ENCODE peak calls at places on chromosomes 1 and 21, in ten cellular contexts. One of them, this sample, is unnamed.

GRCh38 chr1:89918794-89919155 is 76.1 kb upstream of the ZNF326 start:
- DNase-seq in NCI-H226: peak
- DNase-seq in IMR-90: no peak
- DNase-seq in AG08395: no peak
- DNase-seq in lung microvascular endothelial cell: no peak
- DNase-seq in aorta: no peak
- DNase-seq in ELR: no peak
- DNase-seq in C1 segment of cervical spinal cord: no peak
- DNase-seq in activated naive CD8-positive, alpha-beta T cell treated with anti-CD3 and anti-CD28 coated beads for 36 hours: no peak
- DNase-seq in cardiac fibroblast: no peak
- DNase-seq in this sample: no peak

GRCh38 chr1:79848316-79848715 is 841.8 kb upstream of the ADGRL4 start:
- DNase-seq in NCI-H226: no peak
- DNase-seq in IMR-90: peak
- DNase-seq in AG08395: no peak
- DNase-seq in lung microvascular endothelial cell: no peak
- DNase-seq in aorta: no peak
- DNase-seq in ELR: no peak
- DNase-seq in C1 segment of cervical spinal cord: no peak
- DNase-seq in activated naive CD8-positive, alpha-beta T cell treated with anti-CD3 and anti-CD28 coated beads for 36 hours: no peak
- DNase-seq in cardiac fibroblast: no peak
- DNase-seq in this sample: no peak

GRCh38 chr1:11738096-11738495 is 2.2 kb downstream of the AGTRAP start:
- DNase-seq in NCI-H226: no peak
- DNase-seq in IMR-90: no peak
- DNase-seq in AG08395: no peak
- DNase-seq in lung microvascular endothelial cell: no peak
- DNase-seq in aorta: no peak
- DNase-seq in ELR: no peak
- DNase-seq in C1 segment of cervical spinal cord: no peak
- DNase-seq in activated naive CD8-positive, alpha-beta T cell treated with anti-CD3 and anti-CD28 coated beads for 36 hours: no peak
- DNase-seq in cardiac fibroblast: no peak
- DNase-seq in this sample: no peak

GRCh38 chr1:42282024-42282579 is 52.9 kb downstream of the FOXJ3 start:
- DNase-seq in NCI-H226: peak
- DNase-seq in IMR-90: peak
- DNase-seq in AG08395: peak
- DNase-seq in lung microvascular endothelial cell: no peak
- DNase-seq in aorta: no peak
- DNase-seq in ELR: peak
- DNase-seq in C1 segment of cervical spinal cord: no peak
- DNase-seq in activated naive CD8-positive, alpha-beta T cell treated with anti-CD3 and anti-CD28 coated beads for 36 hours: no peak
- DNase-seq in cardiac fibroblast: peak
- DNase-seq in this sample: no peak

GRCh38 chr1:105886309-105886708 is 1170.2 kb upstream of the PRMT6 start:
- DNase-seq in NCI-H226: no peak
- DNase-seq in IMR-90: no peak
- DNase-seq in AG08395: no peak
- DNase-seq in lung microvascular endothelial cell: no peak
- DNase-seq in aorta: no peak
- DNase-seq in ELR: peak
- DNase-seq in C1 segment of cervical spinal cord: no peak
- DNase-seq in activated naive CD8-positive, alpha-beta T cell treated with anti-CD3 and anti-CD28 coated beads for 36 hours: no peak
- DNase-seq in cardiac fibroblast: no peak
- DNase-seq in this sample: no peak

GRCh38 chr1:177615251-177615650 is 354.6 kb downstream of the SEC16B start:
- DNase-seq in NCI-H226: no peak
- DNase-seq in IMR-90: no peak
- DNase-seq in AG08395: no peak
- DNase-seq in lung microvascular endothelial cell: no peak
- DNase-seq in aorta: no peak
- DNase-seq in ELR: no peak
- DNase-seq in C1 segment of cervical spinal cord: no peak
- DNase-seq in activated naive CD8-positive, alpha-beta T cell treated with anti-CD3 and anti-CD28 coated beads for 36 hours: no peak
- DNase-seq in cardiac fibroblast: peak
- DNase-seq in this sample: no peak

GRCh38 chr1:211420389-211420788 is 71.6 kb downstream of the RD3 start:
- DNase-seq in NCI-H226: no peak
- DNase-seq in IMR-90: peak
- DNase-seq in AG08395: peak
- DNase-seq in lung microvascular endothelial cell: no peak
- DNase-seq in aorta: no peak
- DNase-seq in ELR: peak
- DNase-seq in C1 segment of cervical spinal cord: no peak
- DNase-seq in activated naive CD8-positive, alpha-beta T cell treated with anti-CD3 and anti-CD28 coated beads for 36 hours: peak
- DNase-seq in cardiac fibroblast: peak
- DNase-seq in this sample: no peak

GRCh38 chr1:12157366-12158231 is 9.2 kb upstream of the TNFRSF1B start:
- DNase-seq in NCI-H226: no peak
- DNase-seq in IMR-90: no peak
- DNase-seq in AG08395: no peak
- DNase-seq in lung microvascular endothelial cell: no peak
- DNase-seq in aorta: no peak
- DNase-seq in ELR: peak
- DNase-seq in C1 segment of cervical spinal cord: no peak
- DNase-seq in activated naive CD8-positive, alpha-beta T cell treated with anti-CD3 and anti-CD28 coated beads for 36 hours: peak
- DNase-seq in cardiac fibroblast: no peak
- DNase-seq in this sample: no peak

GRCh38 chr1:223135176-223135575 is 7.9 kb downstream of the TLR5 start:
- DNase-seq in NCI-H226: peak
- DNase-seq in IMR-90: peak
- DNase-seq in AG08395: peak
- DNase-seq in lung microvascular endothelial cell: no peak
- DNase-seq in aorta: peak
- DNase-seq in ELR: peak
- DNase-seq in C1 segment of cervical spinal cord: no peak
- DNase-seq in activated naive CD8-positive, alpha-beta T cell treated with anti-CD3 and anti-CD28 coated beads for 36 hours: no peak
- DNase-seq in cardiac fibroblast: peak
- DNase-seq in this sample: no peak

GRCh38 chr1:99469641-99470040 is 176.3 kb upstream of the PALMD start:
- DNase-seq in NCI-H226: no peak
- DNase-seq in IMR-90: peak
- DNase-seq in AG08395: peak
- DNase-seq in lung microvascular endothelial cell: no peak
- DNase-seq in aorta: no peak
- DNase-seq in ELR: no peak
- DNase-seq in C1 segment of cervical spinal cord: no peak
- DNase-seq in activated naive CD8-positive, alpha-beta T cell treated with anti-CD3 and anti-CD28 coated beads for 36 hours: no peak
- DNase-seq in cardiac fibroblast: no peak
- DNase-seq in this sample: no peak

GRCh38 chr1:236113324-236114032 is 28.9 kb upstream of the GPR137B start:
- DNase-seq in NCI-H226: no peak
- DNase-seq in IMR-90: no peak
- DNase-seq in AG08395: no peak
- DNase-seq in lung microvascular endothelial cell: no peak
- DNase-seq in aorta: no peak
- DNase-seq in ELR: no peak
- DNase-seq in C1 segment of cervical spinal cord: no peak
- DNase-seq in activated naive CD8-positive, alpha-beta T cell treated with anti-CD3 and anti-CD28 coated beads for 36 hours: no peak
- DNase-seq in cardiac fibroblast: no peak
- DNase-seq in this sample: no peak

GRCh38 chr1:88774151-88774556 is 90.1 kb downstream of the PKN2 start:
- DNase-seq in NCI-H226: peak
- DNase-seq in IMR-90: no peak
- DNase-seq in AG08395: no peak
- DNase-seq in lung microvascular endothelial cell: no peak
- DNase-seq in aorta: no peak
- DNase-seq in ELR: peak
- DNase-seq in C1 segment of cervical spinal cord: no peak
- DNase-seq in activated naive CD8-positive, alpha-beta T cell treated with anti-CD3 and anti-CD28 coated beads for 36 hours: peak
- DNase-seq in cardiac fibroblast: no peak
- DNase-seq in this sample: no peak

GRCh38 chr1:99677416-99677815 is 31.5 kb downstream of the PALMD start:
- DNase-seq in NCI-H226: peak
- DNase-seq in IMR-90: no peak
- DNase-seq in AG08395: no peak
- DNase-seq in lung microvascular endothelial cell: no peak
- DNase-seq in aorta: no peak
- DNase-seq in ELR: peak
- DNase-seq in C1 segment of cervical spinal cord: no peak
- DNase-seq in activated naive CD8-positive, alpha-beta T cell treated with anti-CD3 and anti-CD28 coated beads for 36 hours: no peak
- DNase-seq in cardiac fibroblast: no peak
- DNase-seq in this sample: no peak

GRCh38 chr1:205584732-205585131 is 47.1 kb downstream of the ELK4 start:
- DNase-seq in NCI-H226: no peak
- DNase-seq in IMR-90: no peak
- DNase-seq in AG08395: no peak
- DNase-seq in lung microvascular endothelial cell: no peak
- DNase-seq in aorta: peak
- DNase-seq in ELR: no peak
- DNase-seq in C1 segment of cervical spinal cord: no peak
- DNase-seq in activated naive CD8-positive, alpha-beta T cell treated with anti-CD3 and anti-CD28 coated beads for 36 hours: no peak
- DNase-seq in cardiac fibroblast: no peak
- DNase-seq in this sample: no peak

GRCh38 chr1:53619811-53620619 is 118.9 kb downstream of the GLIS1 start:
- DNase-seq in NCI-H226: no peak
- DNase-seq in IMR-90: peak
- DNase-seq in AG08395: no peak
- DNase-seq in lung microvascular endothelial cell: no peak
- DNase-seq in aorta: peak
- DNase-seq in ELR: peak
- DNase-seq in C1 segment of cervical spinal cord: no peak
- DNase-seq in activated naive CD8-positive, alpha-beta T cell treated with anti-CD3 and anti-CD28 coated beads for 36 hours: no peak
- DNase-seq in cardiac fibroblast: peak
- DNase-seq in this sample: no peak

GRCh38 chr1:117147341-117147831 is 25.8 kb upstream of the TRIM45 start:
- DNase-seq in NCI-H226: no peak
- DNase-seq in IMR-90: no peak
- DNase-seq in AG08395: no peak
- DNase-seq in lung microvascular endothelial cell: no peak
- DNase-seq in aorta: no peak
- DNase-seq in ELR: peak
- DNase-seq in C1 segment of cervical spinal cord: no peak
- DNase-seq in activated naive CD8-positive, alpha-beta T cell treated with anti-CD3 and anti-CD28 coated beads for 36 hours: no peak
- DNase-seq in cardiac fibroblast: no peak
- DNase-seq in this sample: no peak

GRCh38 chr1:33096358-33097005 is 15.5 kb downstream of the AZIN2 start:
- DNase-seq in NCI-H226: no peak
- DNase-seq in IMR-90: peak
- DNase-seq in AG08395: no peak
- DNase-seq in lung microvascular endothelial cell: no peak
- DNase-seq in aorta: no peak
- DNase-seq in ELR: no peak
- DNase-seq in C1 segment of cervical spinal cord: no peak
- DNase-seq in activated naive CD8-positive, alpha-beta T cell treated with anti-CD3 and anti-CD28 coated beads for 36 hours: no peak
- DNase-seq in cardiac fibroblast: peak
- DNase-seq in this sample: no peak

GRCh38 chr21:14453964-14454641 is 71.2 kb upstream of the HSPA13 start:
- DNase-seq in NCI-H226: no peak
- DNase-seq in IMR-90: no peak
- DNase-seq in AG08395: no peak
- DNase-seq in lung microvascular endothelial cell: no peak
- DNase-seq in aorta: no peak
- DNase-seq in ELR: no peak
- DNase-seq in C1 segment of cervical spinal cord: no peak
- DNase-seq in activated naive CD8-positive, alpha-beta T cell treated with anti-CD3 and anti-CD28 coated beads for 36 hours: no peak
- DNase-seq in cardiac fibroblast: no peak
- DNase-seq in this sample: no peak

GRCh38 chr1:211267204-211267857 is 8.2 kb downstream of the RCOR3 start:
- DNase-seq in NCI-H226: no peak
- DNase-seq in IMR-90: no peak
- DNase-seq in AG08395: no peak
- DNase-seq in lung microvascular endothelial cell: no peak
- DNase-seq in aorta: no peak
- DNase-seq in ELR: no peak
- DNase-seq in C1 segment of cervical spinal cord: no peak
- DNase-seq in activated naive CD8-positive, alpha-beta T cell treated with anti-CD3 and anti-CD28 coated beads for 36 hours: no peak
- DNase-seq in cardiac fibroblast: no peak
- DNase-seq in this sample: no peak

GRCh38 chr1:172719694-172720138 is 60.8 kb downstream of the FASLG start:
- DNase-seq in NCI-H226: no peak
- DNase-seq in IMR-90: peak
- DNase-seq in AG08395: peak
- DNase-seq in lung microvascular endothelial cell: peak
- DNase-seq in aorta: no peak
- DNase-seq in ELR: peak
- DNase-seq in C1 segment of cervical spinal cord: no peak
- DNase-seq in activated naive CD8-positive, alpha-beta T cell treated with anti-CD3 and anti-CD28 coated beads for 36 hours: no peak
- DNase-seq in cardiac fibroblast: peak
- DNase-seq in this sample: no peak

GRCh38 chr1:154859786-154860153 is 10.3 kb downstream of the KCNN3 start:
- DNase-seq in NCI-H226: no peak
- DNase-seq in IMR-90: no peak
- DNase-seq in AG08395: no peak
- DNase-seq in lung microvascular endothelial cell: no peak
- DNase-seq in aorta: no peak
- DNase-seq in ELR: no peak
- DNase-seq in C1 segment of cervical spinal cord: no peak
- DNase-seq in activated naive CD8-positive, alpha-beta T cell treated with anti-CD3 and anti-CD28 coated beads for 36 hours: no peak
- DNase-seq in cardiac fibroblast: no peak
- DNase-seq in this sample: no peak

GRCh38 chr21:14306143-14306907 is 76.6 kb downstream of the HSPA13 start:
- DNase-seq in NCI-H226: no peak
- DNase-seq in IMR-90: peak
- DNase-seq in AG08395: no peak
- DNase-seq in lung microvascular endothelial cell: peak
- DNase-seq in aorta: no peak
- DNase-seq in ELR: peak
- DNase-seq in C1 segment of cervical spinal cord: no peak
- DNase-seq in activated naive CD8-positive, alpha-beta T cell treated with anti-CD3 and anti-CD28 coated beads for 36 hours: no peak
- DNase-seq in cardiac fibroblast: peak
- DNase-seq in this sample: no peak

GRCh38 chr1:185646202-185646683 is 87.9 kb upstream of the HMCN1 start:
- DNase-seq in NCI-H226: peak
- DNase-seq in IMR-90: peak
- DNase-seq in AG08395: peak
- DNase-seq in lung microvascular endothelial cell: peak
- DNase-seq in aorta: no peak
- DNase-seq in ELR: peak
- DNase-seq in C1 segment of cervical spinal cord: no peak
- DNase-seq in activated naive CD8-positive, alpha-beta T cell treated with anti-CD3 and anti-CD28 coated beads for 36 hours: no peak
- DNase-seq in cardiac fibroblast: peak
- DNase-seq in this sample: no peak

GRCh38 chr1:23593556-23594148 is 34.4 kb upstream of the ID3 start:
- DNase-seq in NCI-H226: peak
- DNase-seq in IMR-90: peak
- DNase-seq in AG08395: no peak
- DNase-seq in lung microvascular endothelial cell: peak
- DNase-seq in aorta: no peak
- DNase-seq in ELR: peak
- DNase-seq in C1 segment of cervical spinal cord: no peak
- DNase-seq in activated naive CD8-positive, alpha-beta T cell treated with anti-CD3 and anti-CD28 coated beads for 36 hours: no peak
- DNase-seq in cardiac fibroblast: peak
- DNase-seq in this sample: no peak

GRCh38 chr1:205633421-205633976 is 1.7 kb upstream of the ELK4 start:
- DNase-seq in NCI-H226: no peak
- DNase-seq in IMR-90: peak
- DNase-seq in AG08395: no peak
- DNase-seq in lung microvascular endothelial cell: peak
- DNase-seq in aorta: no peak
- DNase-seq in ELR: peak
- DNase-seq in C1 segment of cervical spinal cord: no peak
- DNase-seq in activated naive CD8-positive, alpha-beta T cell treated with anti-CD3 and anti-CD28 coated beads for 36 hours: no peak
- DNase-seq in cardiac fibroblast: peak
- DNase-seq in this sample: no peak

GRCh38 chr1:97599447-97599846 is 321.4 kb downstream of the DPYD start:
- DNase-seq in NCI-H226: no peak
- DNase-seq in IMR-90: peak
- DNase-seq in AG08395: no peak
- DNase-seq in lung microvascular endothelial cell: no peak
- DNase-seq in aorta: no peak
- DNase-seq in ELR: no peak
- DNase-seq in C1 segment of cervical spinal cord: no peak
- DNase-seq in activated naive CD8-positive, alpha-beta T cell treated with anti-CD3 and anti-CD28 coated beads for 36 hours: no peak
- DNase-seq in cardiac fibroblast: peak
- DNase-seq in this sample: no peak

GRCh38 chr1:64483711-64484454 is 14.0 kb downstream of the CACHD1 start:
- DNase-seq in NCI-H226: no peak
- DNase-seq in IMR-90: no peak
- DNase-seq in AG08395: no peak
- DNase-seq in lung microvascular endothelial cell: no peak
- DNase-seq in aorta: no peak
- DNase-seq in ELR: no peak
- DNase-seq in C1 segment of cervical spinal cord: no peak
- DNase-seq in activated naive CD8-positive, alpha-beta T cell treated with anti-CD3 and anti-CD28 coated beads for 36 hours: no peak
- DNase-seq in cardiac fibroblast: no peak
- DNase-seq in this sample: no peak

GRCh38 chr1:206736878-206737728 is 33.5 kb upstream of the IL19 start:
- DNase-seq in NCI-H226: no peak
- DNase-seq in IMR-90: no peak
- DNase-seq in AG08395: no peak
- DNase-seq in lung microvascular endothelial cell: no peak
- DNase-seq in aorta: no peak
- DNase-seq in ELR: no peak
- DNase-seq in C1 segment of cervical spinal cord: no peak
- DNase-seq in activated naive CD8-positive, alpha-beta T cell treated with anti-CD3 and anti-CD28 coated beads for 36 hours: no peak
- DNase-seq in cardiac fibroblast: no peak
- DNase-seq in this sample: no peak

This sample was measured in GM12891.